ENCODE peak calls at places on chromosomes 3 and 15, in seven cellular contexts. A is KBM-7, C is skeletal muscle cell, L is GM10248, D is lung, S is right cardiac atrium, P is left colon. O is an unnamed sample.

GRCh38 chr3:51679777-51680176 is 8.7 kb downstream of the TEX264 start:
- DNase-seq in C (no peak), S (no peak), A (no peak), P (no peak), L (no peak), D (no peak), O (no peak)

GRCh38 chr15:92104069-92104468 is 250.6 kb downstream of the SLCO3A1 start:
- DNase-seq in A (no peak), C (no peak), L (no peak), D (no peak), P (no peak), S (no peak), O (no peak)

GRCh38 chr15:70866982-70867644 is 13.2 kb upstream of the LARP6 start:
- DNase-seq in A (no peak), L (no peak), C (no peak), S (no peak), D (no peak), P (no peak), O (no peak)

GRCh38 chr3:115537669-115538068 is 85.6 kb upstream of the GAP43 start:
- DNase-seq in P (no peak), S (no peak), C (no peak), D (no peak), A (no peak), L (no peak), O (no peak)

GRCh38 chr3:183074881-183075280 is 24.4 kb downstream of the MCCC1 start:
- DNase-seq in L (no peak), A (no peak), P (no peak), S (no peak), C (no peak), D (no peak), O (no peak)

GRCh38 chr15:48928877-48929538 is 34.7 kb downstream of the SHC4 start:
- DNase-seq in A (peak), C (no peak), D (no peak), S (no peak), P (no peak), L (no peak), O (no peak)

GRCh38 chr15:89781891-89782618 is 5.9 kb downstream of the MESP2 start:
- DNase-seq in P (no peak), A (no peak), C (no peak), L (no peak), S (no peak), D (no peak), O (no peak)

GRCh38 chr3:74532446-74532845 is 82.0 kb downstream of the CNTN3 start:
- DNase-seq in S (no peak), A (no peak), D (no peak), L (no peak), P (no peak), C (peak), O (no peak)

GRCh38 chr15:90496791-90497190 is 32.9 kb upstream of the CRTC3 start:
- DNase-seq in P (no peak), C (no peak), S (no peak), A (peak), L (no peak), D (no peak), O (no peak)

GRCh38 chr3:129081503-129081902 is 20.9 kb downstream of the GP9 start:
- DNase-seq in S (peak), P (no peak), A (no peak), C (no peak), D (no peak), L (no peak), O (no peak)

GRCh38 chr3:117964814-117965213 is 1069.8 kb downstream of the IGSF11 start:
- DNase-seq in D (no peak), C (no peak), S (no peak), L (no peak), P (no peak), A (no peak), O (peak)

GRCh38 chr3:194329566-194329965 is 21.6 kb downstream of the CPN2 start:
- DNase-seq in A (no peak), P (no peak), S (peak), C (peak), D (no peak), L (no peak), O (no peak)

GRCh38 chr15:40342421-40343313 is 1.9 kb upstream of the CCDC9B start:
- DNase-seq in D (no peak), S (no peak), C (no peak), L (no peak), P (peak), A (no peak), O (no peak)

GRCh38 chr3:134496481-134497071 is 10.7 kb downstream of the CEP63 start:
- DNase-seq in S (no peak), C (no peak), D (no peak), A (peak), P (no peak), L (no peak), O (no peak)

GRCh38 chr3:183555541-183556081 is at the start of gene KLHL6:
- DNase-seq in C (no peak), D (no peak), P (peak), A (peak), L (peak), S (peak), O (peak)

GRCh38 chr15:73284073-73284472 is 84.7 kb downstream of the HCN4 start:
- DNase-seq in A (peak), S (no peak), L (no peak), C (no peak), D (no peak), P (no peak), O (no peak)

GRCh38 chr15:40929730-40930429 is 740 bp downstream of the DLL4 start:
- DNase-seq in L (no peak), S (peak), P (peak), A (peak), D (peak), C (no peak), O (peak)

GRCh38 chr3:8416965-8417364 is 84.7 kb upstream of the LMCD1 start:
- DNase-seq in D (peak), L (no peak), P (peak), A (peak), S (no peak), C (no peak), O (peak)

GRCh38 chr15:84878504-84878903 is 6.0 kb upstream of the SLC28A1 start:
- DNase-seq in P (peak), D (peak), S (peak), A (peak), C (no peak), L (peak), O (peak)

GRCh38 chr15:66251790-66252355 is 1.7 kb downstream of the MEGF11 start:
- DNase-seq in D (no peak), P (no peak), A (no peak), L (peak), C (no peak), S (no peak), O (peak)

GRCh38 chr3:189308594-189308993 is 136.8 kb downstream of the TPRG1 start:
- DNase-seq in L (no peak), S (no peak), D (no peak), C (no peak), P (no peak), A (no peak), O (no peak)

GRCh38 chr15:28895566-28895965 is 9.8 kb downstream of the APBA2 start:
- DNase-seq in S (no peak), L (no peak), A (no peak), D (no peak), C (no peak), P (no peak), O (no peak)

GRCh38 chr3:119181765-119182164 is 8.4 kb downstream of the UPK1B start:
- DNase-seq in C (no peak), S (no peak), P (no peak), L (no peak), A (no peak), D (no peak), O (no peak)

GRCh38 chr3:27594096-27594690 is 110.0 kb upstream of the SLC4A7 start:
- DNase-seq in S (no peak), L (no peak), A (no peak), C (no peak), P (no peak), D (no peak), O (no peak)

GRCh38 chr3:122533931-122534334 is 19.2 kb upstream of the KPNA1 start:
- DNase-seq in S (no peak), A (peak), P (no peak), D (no peak), L (peak), C (peak), O (no peak)

GRCh38 chr3:155960060-155960459 is 89.6 kb downstream of the GMPS start:
- DNase-seq in S (no peak), A (no peak), D (no peak), C (peak), L (no peak), P (no peak), O (no peak)

GRCh38 chr3:39671116-39671515 is 138.3 kb upstream of the MYRIP start:
- DNase-seq in D (no peak), S (no peak), A (no peak), L (no peak), C (peak), P (no peak), O (no peak)

GRCh38 chr3:113736548-113737089 is 9.4 kb downstream of the NAA50 start:
- DNase-seq in L (peak), P (no peak), A (peak), C (no peak), S (no peak), D (no peak), O (peak)

GRCh38 chr15:81308260-81308659 is 15.7 kb downstream of the STARD5 start:
- DNase-seq in P (no peak), A (no peak), S (no peak), D (no peak), L (no peak), C (no peak), O (no peak)

GRCh38 chr15:65326109-65326508 is 21.6 kb downstream of the RNU5B-1 start:
- DNase-seq in S (no peak), C (no peak), D (no peak), L (no peak), P (no peak), A (no peak), O (peak)

GRCh38 chr3:66593978-66594377 is 93.2 kb upstream of the LRIG1 start:
- DNase-seq in C (peak), L (no peak), S (no peak), P (no peak), A (no peak), D (no peak), O (no peak)

GRCh38 chr3:84108442-84108971 is 850.3 kb upstream of the CADM2 start:
- DNase-seq in C (peak), L (no peak), P (no peak), S (no peak), A (no peak), D (no peak), O (no peak)

GRCh38 chr3:123816673-123817207 is 67.4 kb downstream of the MYLK start:
- DNase-seq in S (no peak), A (no peak), D (no peak), C (no peak), L (no peak), P (no peak), O (no peak)

GRCh38 chr3:36906504-36907149 is 38.2 kb downstream of the TRANK1 start:
- DNase-seq in C (peak), D (no peak), A (peak), S (no peak), L (no peak), P (no peak), O (no peak)

GRCh38 chr15:99542828-99543227 is 23.0 kb upstream of the MEF2A start:
- DNase-seq in L (no peak), P (no peak), C (no peak), A (no peak), D (no peak), S (no peak), O (no peak)

GRCh38 chr15:64897345-64897985 is 14.2 kb upstream of the ANKDD1A start:
- DNase-seq in S (peak), P (peak), C (peak), A (peak), D (peak), L (no peak), O (peak)

GRCh38 chr3:106328224-106328623 is 459.4 kb upstream of the CBLB start:
- DNase-seq in C (no peak), S (no peak), A (no peak), L (no peak), D (no peak), P (no peak), O (no peak)

GRCh38 chr3:43960448-43960840 is 269.7 kb downstream of the ABHD5 start:
- DNase-seq in S (no peak), L (no peak), C (no peak), D (no peak), P (peak), A (peak), O (peak)

O was measured in NCI-H82.